ENCODE peak calls at places on chromosomes 13 and 19, in seven cellular contexts. G, J, P, E, Q, S and D are unnamed samples.

GRCh38 chr19:750640-751423 is at the start of gene MISP:
- DNase-seq in E (no peak), P (no peak), J (no peak), G (no peak), S (no peak), Q (no peak), D (no peak)

GRCh38 chr19:57135797-57136196 is 9.2 kb downstream of the ZIM3 start:
- DNase-seq in P (no peak), G (no peak), E (no peak), J (no peak), Q (no peak), S (no peak), D (no peak)

GRCh38 chr13:96229356-96229755 is 139.4 kb downstream of the HS6ST3 start:
- DNase-seq in Q (peak; percentile 14), G (peak; percentile 36), J (peak; percentile 28), P (no peak), E (no peak), S (no peak), D (no peak)

GRCh38 chr19:17337675-17338439 is 504 bp downstream of the GTPBP3 start:
- DNase-seq in P (no peak), S (no peak), Q (no peak), G (peak; percentile 33), J (no peak), E (peak; percentile 28), D (no peak)

GRCh38 chr13:34322416-34323074 is 504.6 kb downstream of the RFC3 start:
- DNase-seq in E (no peak), Q (no peak), G (no peak), S (no peak), J (no peak), P (peak; percentile 25), D (no peak)

GRCh38 chr13:58876473-58876872 is 1244.9 kb downstream of the PCDH17 start:
- DNase-seq in Q (no peak), S (no peak), E (no peak), P (no peak), J (no peak), G (no peak), D (no peak)

GRCh38 chr13:98466634-98467236 is 110.2 kb downstream of the STK24 start:
- DNase-seq in J (peak; percentile 61), E (peak; percentile 40), P (no peak), S (no peak), Q (peak; percentile 74), G (peak; percentile 64), D (no peak)

GRCh38 chr19:459724-460511 is 915 bp downstream of the SHC2 start:
- DNase-seq in J (peak; percentile 18), G (peak; percentile 46), P (peak; percentile 75), S (peak; percentile 9), E (peak; percentile 18), Q (peak; percentile 33), D (no peak)

GRCh38 chr19:33693678-33694077 is 71.9 kb downstream of the CHST8 start:
- DNase-seq in P (no peak), J (no peak), Q (no peak), E (no peak), G (no peak), S (no peak), D (no peak)

GRCh38 chr19:52991021-52991420 is 22.7 kb upstream of the ERVV-1 start:
- DNase-seq in E (no peak), S (no peak), J (no peak), G (no peak), Q (peak; percentile 35), P (no peak), D (no peak)

GRCh38 chr19:54115071-54116063 is at the start of the genes PRPF31 and TFPT:
- DNase-seq in G (peak; percentile 94), J (peak; percentile 99), Q (peak; percentile 99), E (peak; percentile 98), S (peak; percentile 96), P (peak; percentile 98), D (peak; percentile 89)

GRCh38 chr19:47790398-47790814 is 11.9 kb downstream of the SELENOW start:
- DNase-seq in G (peak; percentile 90), S (peak; percentile 31), E (peak; percentile 88), Q (peak; percentile 77), P (peak; percentile 85), J (peak; percentile 73), D (no peak)

GRCh38 chr19:45444318-45445041 is 20.8 kb upstream of the ERCC1 start:
- DNase-seq in J (peak; percentile 88), E (peak; percentile 84), S (peak; percentile 71), P (peak; percentile 98), Q (peak; percentile 88), G (peak; percentile 95), D (no peak)

DNA sequence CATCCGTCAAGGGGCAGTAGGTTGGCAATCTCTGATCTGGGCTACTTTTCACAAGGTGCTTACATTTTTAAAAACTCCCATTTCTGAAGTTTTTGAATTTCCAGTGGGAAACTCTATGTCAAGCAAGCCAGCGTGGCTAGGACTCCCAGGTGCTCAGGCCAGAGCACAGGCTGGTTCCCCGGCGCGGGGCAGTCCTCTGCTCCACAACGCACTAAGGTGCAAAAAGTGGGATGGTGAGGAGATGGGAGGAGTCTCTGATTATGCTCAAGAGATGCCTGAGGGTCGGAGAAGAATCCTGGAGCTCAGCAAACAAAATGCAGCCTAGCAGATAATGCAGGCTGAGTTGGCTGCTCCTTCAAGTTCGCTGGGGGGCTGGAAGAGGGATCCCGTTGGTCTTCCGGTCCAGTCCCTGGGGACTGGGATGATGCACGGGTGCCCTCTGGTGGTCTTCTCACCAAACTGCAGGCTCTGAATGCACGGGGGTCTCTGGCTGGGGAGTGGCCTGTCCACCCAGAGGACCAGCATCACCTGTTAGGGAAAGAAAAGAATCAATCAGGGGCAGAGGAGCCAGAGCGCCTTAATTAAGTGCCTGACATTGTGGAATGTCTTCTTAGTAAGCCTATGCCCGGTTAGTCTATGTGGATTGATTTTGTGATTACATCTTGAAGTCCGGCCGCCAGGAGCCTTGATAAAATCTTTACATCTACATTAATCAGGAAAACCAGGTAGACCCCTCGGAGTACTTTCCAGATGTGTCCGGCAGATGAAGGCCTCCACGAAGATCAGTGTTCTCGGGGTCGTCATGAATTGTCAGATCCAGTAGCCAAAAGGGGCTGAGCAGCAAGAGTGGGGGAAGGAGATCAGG is 244.4 kb upstream of the MAB21L1 start:
- DNase-seq in E (peak; percentile 26), J (peak; percentile 55), P (peak; percentile 46), S (no peak), G (peak; percentile 74), Q (peak; percentile 60), D (no peak)
- H3K4me3 ChIP-seq in E (no peak overlapping the region), J (peak overlapping the region; percentile 37), P (no peak overlapping the region), S (peak overlapping the region; percentile 22), G (peak overlapping the region; percentile 52), Q (peak overlapping the region; percentile 40), D (peak overlapping the region; percentile 42)

GRCh38 chr13:101383595-101383994 is 32.7 kb downstream of the NALCN start:
- DNase-seq in Q (no peak), S (no peak), J (no peak), G (no peak), P (no peak), E (no peak), D (no peak)
- TF ChIP-seq CTCF in Q (no peak), S (no peak), J (no peak), G (no peak), P (no peak), E (no peak), D (no peak)

DNA sequence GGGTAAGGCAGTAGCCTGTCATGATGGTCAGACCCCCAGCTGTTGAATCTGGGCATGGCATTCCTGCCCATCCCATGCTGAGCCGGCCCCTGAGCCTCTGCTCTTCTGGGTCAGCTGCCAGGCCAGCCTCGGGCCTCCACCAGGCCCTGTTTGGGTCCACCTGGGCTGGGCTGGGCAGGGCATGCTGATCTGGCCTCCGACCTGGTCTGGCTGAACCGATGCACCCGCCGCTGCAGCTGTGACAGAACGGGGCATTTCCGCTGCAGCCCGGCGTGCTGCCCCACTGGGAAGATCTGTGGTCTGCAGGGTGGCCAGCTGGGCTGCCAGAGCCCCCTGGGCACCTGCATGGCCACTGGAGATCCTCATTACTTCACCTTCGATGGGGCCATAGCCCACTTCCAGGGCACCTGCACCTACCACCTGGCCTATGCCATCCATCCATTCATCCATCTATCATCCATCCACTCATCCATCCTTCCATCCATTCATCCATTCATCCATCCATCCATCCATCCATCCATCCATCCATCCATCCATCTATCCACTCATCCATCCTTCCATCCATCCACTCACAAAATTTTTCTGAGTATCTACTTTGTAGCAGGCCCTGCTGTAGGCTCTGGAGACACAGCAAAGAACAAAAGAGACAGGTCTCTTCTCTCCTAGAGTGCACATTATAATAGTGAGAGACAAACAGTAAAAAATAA is 21.5 kb upstream of the FXYD3 start:
- DNase-seq in Q (no peak), P (no peak), E (no peak), S (no peak), J (no peak), G (no peak), D (no peak)
- H3K4me3 ChIP-seq in Q (no peak overlapping the region), P (no peak overlapping the region), E (no peak overlapping the region), S (no peak overlapping the region), J (no peak overlapping the region), G (no peak overlapping the region), D (no peak overlapping the region)

GRCh38 chr13:91375119-91375729 is 23.2 kb upstream of the GPC5 start:
- DNase-seq in S (no peak), Q (peak; percentile 49), P (no peak), J (peak; percentile 36), E (no peak), G (peak; percentile 22), D (no peak)
- TF ChIP-seq CTCF in S (peak; percentile 50), Q (peak; percentile 79), P (no peak), J (peak; percentile 67), E (peak; percentile 36), G (peak; percentile 69), D (peak; percentile 64)

DNA sequence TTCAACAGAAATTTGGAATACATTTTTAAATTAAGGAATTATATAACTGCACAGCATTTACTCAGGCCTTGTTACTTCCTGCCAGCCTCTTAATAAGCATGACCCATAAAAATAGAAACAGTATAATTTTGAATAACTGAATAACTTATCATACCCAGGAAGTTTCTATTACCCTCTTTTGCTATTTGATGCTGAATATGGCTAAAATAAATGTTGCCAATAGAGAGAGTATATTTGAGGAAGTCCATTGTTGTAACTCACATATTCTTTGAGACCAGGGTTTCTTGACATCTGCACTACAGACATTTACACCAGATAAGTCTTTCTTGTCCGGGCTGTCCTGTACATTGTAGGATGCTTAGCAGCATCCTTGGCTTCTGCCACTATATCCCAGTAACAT is 178.1 kb downstream of the KLF12 start:
- DNase-seq in J (no peak), Q (no peak), G (no peak), S (no peak), P (no peak), E (no peak), D (no peak)
- H3K4me3 ChIP-seq in J (no peak overlapping the region), Q (no peak overlapping the region), G (no peak overlapping the region), S (no peak overlapping the region), P (no peak overlapping the region), E (no peak overlapping the region), D (no peak overlapping the region)

GRCh38 chr13:46372071-46372470 is 15.0 kb downstream of the RUBCNL start:
- DNase-seq in G (no peak), Q (no peak), S (no peak), J (no peak), E (no peak), P (no peak), D (no peak)
- TF ChIP-seq CTCF in G (no peak), Q (no peak), S (no peak), J (no peak), E (no peak), P (no peak), D (no peak)

GRCh38 chr19:29807178-29807577 is 4.6 kb upstream of the CCNE1 start:
- DNase-seq in J (no peak), Q (no peak), E (no peak), S (no peak), G (no peak), P (no peak), D (no peak)
- H3K4me3 ChIP-seq in J (no peak overlapping the region), Q (no peak overlapping the region), E (no peak overlapping the region), S (no peak overlapping the region), G (no peak overlapping the region), P (no peak overlapping the region), D (no peak overlapping the region)